ENCODE peak calls at places on chromosome X, in six cellular contexts. H is heart left ventricle, J is astrocyte, W is lung, E is spleen, U is heart right ventricle. S is an unnamed sample. For H3K27me3, the result is how much of the 10 kb centered on the place peaks cover.

GRCh38 chrX:49001521-49002090 is 458 bp downstream of the GRIPAP1 start:
- DNase-seq in U (no peak), J (peak), H (no peak), E (peak), W (peak), S (no peak)

GRCh38 chrX:103845165-103845653 is 13.2 kb upstream of the RAB9B start:
- DNase-seq in U (peak), H (peak), J (peak), E (no peak), W (peak), S (peak)

GRCh38 chrX:21840199-21840557 is 761 bp downstream of the MBTPS2 start:
- DNase-seq in J (peak), E (no peak), H (no peak), W (no peak), U (no peak), S (no peak)

GRCh38 chrX:101079736-101080135 is 1.1 kb downstream of the TMEM35A start:
- DNase-seq in W (no peak), J (no peak), H (no peak), E (no peak), U (no peak), S (no peak)

GRCh38 chrX:31293409-31293808 is 221.6 kb upstream of the FTHL17 start:
- DNase-seq in E (no peak), H (no peak), U (no peak), J (no peak), W (no peak), S (no peak)

GRCh38 chrX:34900691-34901090 is 41.9 kb upstream of the FAM47B start:
- DNase-seq in E (no peak), H (no peak), W (no peak), U (no peak), J (peak), S (no peak)

GRCh38 chrX:122501652-122502051 is 682.4 kb upstream of the GRIA3 start:
- DNase-seq in U (no peak), H (no peak), J (no peak), W (no peak), E (no peak), S (no peak)

GRCh38 chrX:130263016-130263415 is 5.7 kb downstream of the ZNF280C start:
- DNase-seq in E (no peak), H (no peak), W (no peak), J (no peak), U (no peak), S (no peak)

GRCh38 chrX:130645955-130646583 is 244.3 kb downstream of the RBMX2 start:
- DNase-seq in E (no peak), J (no peak), W (no peak), H (peak), U (peak), S (no peak)

GRCh38 chrX:69616520-69617203 is 749 bp downstream of the EDA start:
- DNase-seq in E (peak), U (peak), J (no peak), H (peak), W (no peak), S (peak)

GRCh38 chrX:145923376-145923775 is 105.7 kb downstream of the SLITRK2 start:
- DNase-seq in J (no peak), E (no peak), W (no peak), H (no peak), U (no peak), S (no peak)

GRCh38 chrX:105645667-105646354 is 176.5 kb upstream of the NRK start:
- DNase-seq in J (peak), W (no peak), H (no peak), E (no peak), U (no peak), S (no peak)

GRCh38 chrX:44314259-44314734 is 29.2 kb downstream of the EFHC2 start:
- DNase-seq in U (peak), J (peak), W (no peak), E (peak), H (peak), S (no peak)

GRCh38 chrX:135973025-135973547 is 702 bp downstream of the MMGT1 start:
- DNase-seq in E (no peak), J (no peak), U (no peak), H (no peak), W (no peak), S (no peak)

GRCh38 chrX:18194688-18195087 is 26.0 kb downstream of the BEND2 start:
- DNase-seq in U (no peak), J (no peak), H (no peak), W (no peak), E (no peak), S (no peak)

GRCh38 chrX:10859353-10859752 is 239.0 kb upstream of the MID1 start:
- DNase-seq in W (no peak), J (no peak), U (no peak), H (no peak), E (no peak), S (no peak)

GRCh38 chrX:88863726-88864125 is 116.7 kb downstream of the CPXCR1 start:
- DNase-seq in H (no peak), W (no peak), E (no peak), U (no peak), J (no peak), S (peak)

GRCh38 chrX:43315622-43316021 is 340.5 kb upstream of the MAOA start:
- DNase-seq in J (no peak), W (no peak), E (no peak), U (no peak), H (no peak), S (no peak)

GRCh38 chrX:123173833-123174232 is 10.2 kb upstream of the GRIA3 start:
- DNase-seq in E (no peak), J (no peak), W (no peak), H (no peak), U (no peak), S (no peak)

GRCh38 chrX:36983831-36984230 is 24.3 kb upstream of the FAM47C start:
- DNase-seq in J (no peak), U (no peak), E (no peak), W (no peak), H (no peak), S (no peak)

GRCh38 chrX:45689971-45690370 is 489.3 kb upstream of the DIPK2B start:
- DNase-seq in E (no peak), H (no peak), J (no peak), U (no peak), W (no peak), S (no peak)

GRCh38 chrX:66163849-66164401 is at the start of gene HEPH:
- DNase-seq in W (no peak), E (no peak), J (peak), H (no peak), U (no peak), S (no peak)

GRCh38 chrX:45714864-45715263 is 514.2 kb upstream of the DIPK2B start:
- DNase-seq in U (no peak), J (peak), W (no peak), H (no peak), E (no peak), S (peak)

GRCh38 chrX:48835524-48836329 is at the start of gene PCSK1N:
- DNase-seq in H (no peak), J (no peak), W (no peak), E (no peak), U (no peak), S (no peak)

GRCh38 chrX:2413969-2414368 is 86.8 kb downstream of the DHRSX start:
- DNase-seq in U (no peak), E (no peak), J (no peak), W (no peak), H (no peak), S (no peak)

GRCh38 chrX:23844502-23845138 is 61.6 kb downstream of the SAT1 start:
- DNase-seq in E (peak), J (peak), W (no peak), U (no peak), H (no peak), S (no peak)

DNA sequence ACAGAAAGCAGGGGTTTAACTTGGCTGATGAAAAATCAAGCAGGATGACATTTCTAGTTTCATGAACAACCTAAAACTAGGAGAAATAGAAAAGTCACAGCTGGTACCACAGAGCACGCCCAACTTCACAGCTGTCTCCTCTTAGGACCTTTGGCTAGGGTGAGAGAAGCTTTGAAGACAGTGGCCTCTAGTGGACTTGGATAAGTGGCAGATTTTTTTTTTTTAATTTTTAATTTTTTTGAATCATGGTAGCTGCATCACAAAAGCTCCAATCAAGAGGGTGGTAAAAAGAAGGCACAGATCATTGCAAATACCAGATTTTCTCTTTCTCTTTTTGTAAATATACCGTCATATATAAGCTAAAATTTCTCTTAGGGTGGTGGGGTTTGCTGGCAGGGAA is 20.2 kb upstream of the MAP3K15 start:
- DNase-seq in J (no peak), U (no peak), W (no peak), H (no peak), E (no peak), S (no peak)
- TF ChIP-seq CTCF in J (peak), U (no peak), W (no peak), H (no peak), E (no peak), S (no peak)

GRCh38 chrX:33195698-33196097 is 15.7 kb downstream of the DMD start:
- DNase-seq in H (no peak), U (no peak), E (no peak), W (no peak), J (no peak), S (no peak)

GRCh38 chrX:33194289-33194688 is 17.1 kb downstream of the DMD start:
- DNase-seq in W (no peak), E (no peak), J (no peak), H (no peak), U (no peak), S (no peak)

GRCh38 chrX:33194876-33195433 is 16.4 kb downstream of the DMD start:
- DNase-seq in E (no peak), J (peak), H (no peak), W (no peak), U (no peak), S (no peak)

GRCh38 chrX:33198561-33199279 is 12.6 kb downstream of the DMD start:
- DNase-seq in W (no peak), E (no peak), U (no peak), H (no peak), J (no peak), S (no peak)
- H3K4me3 ChIP-seq in W (no peak), E (no peak), U (no peak), H (no peak), J (no peak), S (no peak)

DNA sequence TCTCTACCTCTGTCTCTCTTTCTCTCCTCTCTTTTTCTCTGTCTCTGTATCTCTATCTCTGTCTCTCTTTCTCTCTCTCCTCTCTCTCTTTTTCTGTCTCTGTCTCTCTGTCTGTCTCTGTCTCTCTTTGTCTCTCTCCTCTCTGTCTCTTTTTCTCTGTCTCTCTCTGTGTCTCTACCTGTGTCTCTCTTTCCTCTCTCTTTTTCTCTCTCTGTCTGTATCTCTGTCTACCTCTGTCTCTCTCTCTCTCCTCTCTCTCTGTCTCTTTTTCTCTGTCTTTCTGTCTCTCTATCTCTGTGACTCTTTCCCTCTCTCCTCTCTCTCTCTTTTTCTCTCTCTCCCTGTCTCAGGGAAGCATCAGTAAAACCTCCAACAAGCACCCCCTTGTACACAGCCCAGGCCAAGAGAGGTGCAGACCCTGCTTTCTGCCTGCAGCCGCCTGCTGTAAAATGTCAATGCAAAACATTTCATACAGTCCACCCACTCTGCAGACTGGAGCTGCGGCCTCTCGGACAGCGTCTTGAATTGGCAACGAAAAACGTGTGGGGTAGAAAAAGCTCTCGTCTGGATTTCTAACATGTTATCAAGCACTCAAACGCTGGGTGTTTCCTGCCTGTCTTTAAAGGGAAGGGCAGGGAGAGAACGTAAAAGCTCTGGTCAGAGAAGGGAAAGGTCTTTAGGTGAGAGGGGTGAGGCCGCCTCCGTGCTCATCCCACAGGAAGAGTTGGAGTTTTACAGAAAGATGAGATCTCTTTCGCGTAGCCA is 3.7 kb upstream of the SHOX start:
- DNase-seq in J (no peak), E (peak), W (no peak), U (no peak), H (no peak), S (no peak)
- H3K27me3 ChIP-seq in J (under half), E (half or more), W (under half), U (half or more), H (half or more), S (under half)

GRCh38 chrX:47158131-47158530 is 13.1 kb downstream of the RBM10 start:
- DNase-seq in J (no peak), W (no peak), H (no peak), E (peak), U (no peak), S (no peak)
- TF ChIP-seq CTCF in J (no peak), W (no peak), H (no peak), E (no peak), U (no peak), S (no peak)

GRCh38 chrX:56728321-56728720 is 722 bp upstream of the NBDY start:
- DNase-seq in H (no peak), U (no peak), E (no peak), J (no peak), W (no peak), S (no peak)
- H3K4me3 ChIP-seq in H (no peak), U (peak), E (peak), J (peak), W (no peak), S (no peak)

GRCh38 chrX:154382483-154383069 is 3.5 kb downstream of the EMD start:
- DNase-seq in E (no peak), W (no peak), J (no peak), U (no peak), H (no peak), S (no peak)
- H3K27me3 ChIP-seq in E (under half), W (under half), J (under half), U (under half), H (under half), S (under half)

GRCh38 chrX:27917713-27918500 is 63.3 kb downstream of the DCAF8L1 start:
- DNase-seq in H (no peak), W (no peak), U (no peak), J (no peak), E (no peak), S (no peak)

GRCh38 chrX:27924261-27924660 is 57.0 kb downstream of the DCAF8L1 start:
- DNase-seq in U (no peak), W (no peak), J (no peak), E (no peak), H (no peak), S (no peak)

GRCh38 chrX:27924718-27925117 is 56.5 kb downstream of the DCAF8L1 start:
- DNase-seq in J (no peak), U (no peak), H (no peak), E (no peak), W (no peak), S (no peak)

GRCh38 chrX:27915617-27916016 is 65.6 kb downstream of the DCAF8L1 start:
- DNase-seq in W (no peak), J (no peak), E (no peak), U (no peak), H (no peak), S (peak)

GRCh38 chrX:27918799-27919198 is 62.5 kb downstream of the DCAF8L1 start:
- DNase-seq in W (no peak), U (no peak), H (no peak), E (no peak), J (no peak), S (no peak)
- TF ChIP-seq CTCF in W (no peak), U (no peak), H (no peak), E (no peak), J (peak), S (no peak)

GRCh38 chrX:155071694-155072215 is 447 bp downstream of the BRCC3 start:
- DNase-seq in H (peak), E (peak), J (no peak), W (peak), U (no peak), S (no peak)
- H3K4me3 ChIP-seq in H (peak), E (peak), J (peak), W (peak), U (peak), S (peak)

GRCh38 chrX:19949340-19949739 is 41.5 kb downstream of the BCLAF3 start:
- DNase-seq in H (no peak), U (no peak), J (no peak), E (no peak), W (no peak), S (no peak)
- H3K27me3 ChIP-seq in H (under half), U (under half), J (under half), E (under half), W (under half), S (under half)

GRCh38 chrX:12709047-12709446 is 82.2 kb upstream of the PRPS2 start:
- DNase-seq in H (no peak), E (no peak), W (no peak), J (no peak), U (no peak), S (no peak)
- TF ChIP-seq CTCF in H (no peak), E (no peak), W (no peak), J (no peak), U (no peak), S (peak)

S was measured in GM06990.